ENCODE peak calls at places on chromosome 9, in six cellular contexts. C is AG09309, F is left ventricle myocardium inferior, N is A673, R is endothelial cell, G is brain microvascular endothelial cell. H is an unnamed sample.

GRCh38 chr9:34929506-34930102 is 28.5 kb upstream of the PHF24 start:
- DNase-seq in C (no peak), F (no peak), N (peak; percentile 52), R (peak; percentile 55), G (peak; percentile 10), H (no peak)

GRCh38 chr9:114759512-114759911 is 46.3 kb downstream of the TNFSF15 start:
- DNase-seq in C (no peak), F (no peak), N (no peak), R (no peak), G (no peak), H (no peak)

GRCh38 chr9:133333011-133333410 is 3.0 kb downstream of the SURF6 start:
- DNase-seq in C (no peak), F (no peak), N (no peak), R (no peak), G (no peak), H (no peak)

GRCh38 chr9:19440823-19441580 is 32.2 kb downstream of the ACER2 start:
- DNase-seq in C (no peak), F (no peak), N (no peak), R (no peak), G (no peak), H (no peak)

GRCh38 chr9:109182940-109183798 is 16.1 kb upstream of the FRRS1L start:
- DNase-seq in C (no peak), F (no peak), N (peak; percentile 10), R (peak; percentile 59), G (peak; percentile 15), H (no peak)

GRCh38 chr9:35831040-35831439 is 2.0 kb downstream of the TMEM8B start:
- DNase-seq in C (no peak), F (no peak), N (no peak), R (no peak), G (no peak), H (no peak)

GRCh38 chr9:114837923-114838322 is 32.1 kb upstream of the TNFSF15 start:
- DNase-seq in C (no peak), F (no peak), N (no peak), R (no peak), G (no peak), H (no peak)

GRCh38 chr9:127654619-127655018 is 42.5 kb downstream of the STXBP1 start:
- DNase-seq in C (peak; percentile 24), F (no peak), N (no peak), R (no peak), G (no peak), H (no peak)

GRCh38 chr9:2872307-2872940 is 28.5 kb upstream of the PUM3 start:
- DNase-seq in C (no peak), F (no peak), N (peak; percentile 38), R (peak; percentile 12), G (peak; percentile 22), H (no peak)

GRCh38 chr9:29750062-29750461 is 2176.8 kb upstream of the C9orf72 start:
- DNase-seq in C (no peak), F (no peak), N (peak; percentile 17), R (no peak), G (peak; percentile 4), H (no peak)

GRCh38 chr9:131886839-131887238 is 147.0 kb upstream of the RAPGEF1 start:
- DNase-seq in C (no peak), F (no peak), N (no peak), R (no peak), G (no peak), H (peak; percentile 32)

DNA sequence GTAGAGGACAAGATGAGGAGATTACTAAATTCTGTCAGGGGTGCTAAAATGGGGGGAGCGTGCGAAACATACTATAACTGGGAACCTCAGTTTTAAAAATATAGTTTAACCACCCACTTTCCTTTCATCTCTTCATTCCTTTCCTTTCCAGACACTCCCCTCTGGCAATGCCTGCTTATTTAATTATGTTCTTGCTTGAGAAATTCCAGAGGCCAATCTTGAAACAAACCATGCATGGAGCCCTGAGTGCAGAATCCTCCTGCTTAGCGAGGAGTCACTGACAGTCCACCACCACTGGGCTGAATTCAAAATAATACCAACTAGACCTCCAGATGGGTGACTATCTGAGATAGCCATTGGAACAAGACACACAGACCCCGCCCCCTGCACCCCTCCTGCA is 29.7 kb upstream of the C9orf72 start:
- DNase-seq in C (no peak), F (no peak), N (no peak), R (no peak), G (no peak), H (no peak)
- TF ChIP-seq CTCF in C (no peak), F (no peak), N (no peak), R (no peak), G (no peak), H (no peak)

DNA sequence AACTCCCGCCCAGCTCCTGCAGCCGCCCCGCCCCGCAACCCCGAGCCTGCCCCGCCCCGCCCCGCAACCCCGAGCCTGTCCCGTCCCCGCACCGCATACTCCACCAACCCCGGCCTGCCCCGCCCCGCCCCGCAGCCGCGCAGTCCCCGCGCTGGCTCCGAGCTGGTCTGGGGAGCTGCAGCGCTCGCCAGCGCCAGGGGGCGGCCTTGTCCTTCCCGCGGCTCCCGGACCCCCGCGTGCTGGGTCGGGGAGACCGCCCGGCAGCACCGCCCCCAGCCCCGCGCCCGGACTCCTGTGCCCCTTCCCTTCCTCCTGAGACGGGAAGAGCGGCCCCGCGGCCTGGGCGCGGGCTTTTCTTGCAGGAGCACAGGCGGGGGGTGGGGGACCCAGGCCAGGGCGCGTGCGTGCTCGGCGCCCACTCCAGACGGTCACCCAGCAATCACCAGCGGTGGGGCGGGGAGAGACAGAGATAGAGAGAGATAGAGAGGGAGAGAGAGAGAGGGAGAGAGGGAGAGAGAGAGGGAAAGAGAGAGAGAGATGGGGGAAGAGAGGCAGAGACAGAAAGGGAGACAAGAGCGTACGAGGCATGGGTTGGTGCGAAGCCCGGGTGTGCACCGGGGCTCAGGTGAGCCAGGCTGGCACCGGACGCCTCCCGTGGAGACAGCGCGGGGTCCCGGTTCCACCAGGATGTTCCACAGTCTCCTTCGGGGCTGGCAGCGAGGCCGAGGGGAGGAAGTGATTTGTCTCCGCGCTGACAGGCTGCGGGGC is 14.7 kb upstream of the TMEM250 start:
- DNase-seq in C (no peak), F (no peak), N (peak; percentile 72), R (peak; percentile 72), G (no peak), H (no peak)
- TF ChIP-seq CTCF in C (peak; percentile 30), F (peak; percentile 50), N (peak; percentile 43), R (peak; percentile 37), G (peak; percentile 56), H (peak; percentile 41)

GRCh38 chr9:93930070-93930469 is 25.1 kb downstream of the BARX1 start:
- DNase-seq in C (no peak), F (no peak), N (no peak), R (no peak), G (no peak), H (no peak)
- TF ChIP-seq CTCF in C (no peak), F (no peak), N (no peak), R (no peak), G (no peak), H (no peak)

DNA sequence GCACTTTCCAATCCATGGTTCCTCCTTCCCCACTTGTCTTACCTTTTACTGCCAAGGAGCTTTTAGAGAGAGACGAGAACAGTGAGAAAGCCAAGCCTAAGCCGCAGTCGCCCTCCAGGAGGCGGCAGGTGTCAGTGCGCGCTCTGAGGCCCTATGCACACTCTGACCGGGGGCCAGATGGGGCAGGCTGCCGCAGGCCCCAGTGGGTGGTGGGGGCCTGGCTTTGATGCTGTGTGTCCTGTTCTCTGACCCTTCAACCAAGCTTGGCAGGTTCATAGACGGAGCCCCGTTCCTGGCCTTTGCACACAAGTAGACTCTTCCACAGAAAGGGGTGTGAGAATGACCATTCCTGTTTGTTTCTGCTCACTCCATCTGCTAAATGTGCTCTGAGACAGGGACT is 77.3 kb downstream of the WNK2 start:
- DNase-seq in C (no peak), F (no peak), N (no peak), R (no peak), G (no peak), H (no peak)
- TF ChIP-seq CTCF in C (no peak), F (no peak), N (no peak), R (no peak), G (no peak), H (no peak)

GRCh38 chr9:120842685-120843485 is at the start of gene PSMD5:
- DNase-seq in C (peak; percentile 95), F (peak; percentile 99), N (peak; percentile 99), R (peak; percentile 98), G (peak; percentile 100), H (peak; percentile 100)
- TF ChIP-seq CTCF in C (no peak), F (no peak), N (no peak), R (no peak), G (no peak), H (no peak)

H was measured in AG04450.